ENCODE peak calls at places on chromosomes 11 and 22, in four cellular contexts. Y is tibial nerve, T is left lung, P is cardiac muscle cell. F is an unnamed sample. For H3K4me1, the result is how much of the 10 kb centered on the place peaks cover.

GRCh38 chr11:362642-363442 is 6.5 kb upstream of the B4GALNT4 start:
- DNase-seq in Y (no peak), T (no peak), P (no peak), F (no peak)

GRCh38 chr11:1171985-1172728 is 14.4 kb downstream of the MUC5AC start:
- DNase-seq in Y (no peak), T (no peak), P (no peak), F (no peak)

GRCh38 chr11:26319906-26320305 is 12.0 kb upstream of the ANO3 start:
- DNase-seq in Y (no peak), T (no peak), P (peak), F (no peak)

GRCh38 chr22:24996420-24996952 is 44.0 kb downstream of the KIAA1671 start:
- DNase-seq in Y (no peak), T (no peak), P (peak), F (no peak)

GRCh38 chr11:14229472-14229871 is 129.5 kb downstream of the RRAS2 start:
- DNase-seq in Y (no peak), T (no peak), P (no peak), F (no peak)

GRCh38 chr11:123161386-123161785 is 33.7 kb downstream of the CLMP start:
- DNase-seq in Y (no peak), T (no peak), P (peak), F (no peak)

GRCh38 chr22:17266261-17266971 is 47.2 kb upstream of the ADA2 start:
- DNase-seq in Y (no peak), T (no peak), P (peak), F (peak)

GRCh38 chr11:92227233-92227593 is 2.6 kb downstream of the FAT3 start:
- DNase-seq in Y (no peak), T (no peak), P (no peak), F (no peak)

GRCh38 chr11:75969626-75970308 is 154.8 kb downstream of the UVRAG start:
- DNase-seq in Y (no peak), T (no peak), P (peak), F (no peak)

GRCh38 chr11:107561688-107562087 is 3.8 kb downstream of the ALKBH8 start:
- DNase-seq in Y (no peak), T (no peak), P (peak), F (no peak)

GRCh38 chr11:134026655-134027343 is 42.1 kb upstream of the JAM3 start:
- DNase-seq in Y (no peak), T (no peak), P (no peak), F (no peak)

GRCh38 chr11:108875134-108875533 is 210.3 kb downstream of the DDX10 start:
- DNase-seq in Y (no peak), T (no peak), P (no peak), F (no peak)

GRCh38 chr11:13699041-13699440 is 30.6 kb downstream of the FAR1 start:
- DNase-seq in Y (no peak), T (no peak), P (no peak), F (no peak)

GRCh38 chr11:66951135-66951534 is 7.0 kb downstream of the PC start:
- DNase-seq in Y (no peak), T (no peak), P (no peak), F (no peak)

GRCh38 chr22:32122899-32123298 is 36.2 kb downstream of the C22orf42 start:
- DNase-seq in Y (no peak), T (no peak), P (no peak), F (no peak)

GRCh38 chr22:23651676-23652075 is 19.6 kb upstream of the DRICH1 start:
- DNase-seq in Y (no peak), T (no peak), P (no peak), F (no peak)

GRCh38 chr11:14386895-14387480 is 28.0 kb upstream of the RRAS2 start:
- DNase-seq in Y (no peak), T (no peak), P (peak), F (no peak)

GRCh38 chr22:22400099-22400498 is 108.4 kb downstream of the ZNF280B start:
- DNase-seq in Y (no peak), T (no peak), P (no peak), F (no peak)

GRCh38 chr11:114094516-114094915 is 35.0 kb downstream of the ZBTB16 start:
- DNase-seq in Y (no peak), T (no peak), P (no peak), F (no peak)

GRCh38 chr22:20051927-20052308 is 28.1 kb upstream of the DGCR8 start:
- DNase-seq in Y (no peak), T (no peak), P (no peak), F (no peak)

GRCh38 chr11:10087621-10088225 is 206.3 kb downstream of the SBF2 start:
- DNase-seq in Y (no peak), T (no peak), P (no peak), F (no peak)

GRCh38 chr11:15288801-15289342 is 174.1 kb downstream of the INSC start:
- DNase-seq in Y (no peak), T (no peak), P (no peak), F (no peak)

GRCh38 chr22:36423461-36424404 is 36.0 kb upstream of the MYH9 start:
- DNase-seq in Y (no peak), T (no peak), P (peak), F (no peak)

GRCh38 chr11:72578991-72579815 is 95.0 kb downstream of the PDE2A start:
- DNase-seq in Y (no peak), T (peak), P (no peak), F (no peak)

GRCh38 chr11:45665206-45665932 is at the start of gene CHST1:
- DNase-seq in Y (no peak), T (no peak), P (peak), F (no peak)

GRCh38 chr11:18132341-18132740 is at the start of gene MRGPRX3:
- DNase-seq in Y (no peak), T (no peak), P (peak), F (no peak)

GRCh38 chr11:76233936-76234703 is 27.8 kb upstream of the WNT11 start:
- DNase-seq in Y (peak), T (peak), P (peak), F (no peak)

GRCh38 chr11:130197386-130198035 is 37.9 kb downstream of the ST14 start:
- DNase-seq in Y (no peak), T (no peak), P (no peak), F (no peak)

GRCh38 chr11:80702264-80702663 is 1261.4 kb upstream of the TENM4 start:
- DNase-seq in Y (no peak), T (no peak), P (peak), F (no peak)

GRCh38 chr22:38397189-38398097 is 57.6 kb downstream of the KCNJ4 start:
- DNase-seq in Y (no peak), T (peak), P (peak), F (peak)

GRCh38 chr11:35944503-35945136 is 758 bp downstream of the LDLRAD3 start:
- DNase-seq in Y (no peak), T (no peak), P (peak), F (no peak)

GRCh38 chr11:64989416-64989815 is 7.4 kb downstream of the BATF2 start:
- DNase-seq in Y (no peak), T (no peak), P (no peak), F (no peak)
- H3K27ac ChIP-seq in Y (no peak), T (no peak), P (no peak), F (no peak)

GRCh38 chr11:86510674-86511073 is 136.0 kb downstream of the CCDC81 start:
- DNase-seq in Y (no peak), T (no peak), P (no peak), F (no peak)
- H3K4me1 ChIP-seq in Y (under half), T (under half), P (under half), F (under half)

GRCh38 chr11:2533642-2534115 is 88.9 kb downstream of the KCNQ1 start:
- DNase-seq in Y (peak), T (peak), P (peak), F (no peak)
- H3K4me3 ChIP-seq in Y (no peak), T (no peak), P (no peak), F (no peak)

GRCh38 chr11:86559311-86559945 is 113.0 kb downstream of the ME3 start:
- DNase-seq in Y (no peak), T (no peak), P (peak), F (no peak)
- H3K27ac ChIP-seq in Y (peak), T (peak), P (peak), F (no peak)

GRCh38 chr11:127470485-127470884 is 469.9 kb upstream of the KIRREL3 start:
- DNase-seq in Y (no peak), T (no peak), P (no peak), F (no peak)

GRCh38 chr11:127474735-127475134 is 474.2 kb upstream of the KIRREL3 start:
- DNase-seq in Y (no peak), T (no peak), P (no peak), F (no peak)

GRCh38 chr11:127471662-127472061 is 471.1 kb upstream of the KIRREL3 start:
- DNase-seq in Y (no peak), T (no peak), P (no peak), F (no peak)
- H3K4me1 ChIP-seq in Y (under half), T (under half), P (under half), F (under half)

DNA sequence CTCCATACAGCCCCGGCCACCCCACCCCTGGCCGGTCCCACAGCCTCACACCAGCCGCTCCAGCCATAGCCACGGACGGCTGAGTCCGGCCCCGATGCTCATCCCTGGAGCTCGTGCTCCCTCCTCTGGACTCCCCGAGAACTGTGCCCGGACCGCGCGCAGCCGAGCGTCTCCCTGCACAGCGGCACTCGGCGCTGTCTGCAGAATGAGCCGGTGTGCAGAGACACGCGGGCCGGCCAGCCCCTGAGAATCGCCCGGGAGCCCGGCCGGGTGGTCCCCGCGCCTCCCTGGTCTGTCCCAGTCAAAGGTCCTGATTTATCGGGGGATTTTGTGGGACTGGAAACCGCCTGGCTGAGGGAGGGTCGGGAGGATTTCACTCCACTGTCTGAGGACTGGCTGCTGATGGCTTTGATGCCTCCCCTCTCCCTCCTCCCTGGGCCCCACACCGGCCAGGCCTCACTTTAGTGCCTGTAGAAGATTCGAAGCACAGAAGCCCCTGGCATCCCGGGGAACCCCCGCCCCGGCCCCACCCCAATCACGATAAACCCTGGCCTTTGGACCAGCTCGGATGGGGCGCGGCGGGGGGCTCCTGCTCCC is 102.7 kb downstream of the BRD1 start:
- DNase-seq in Y (no peak), T (peak), P (peak), F (peak)
- H3K4me3 ChIP-seq in Y (no peak), T (peak), P (no peak), F (no peak)

DNA sequence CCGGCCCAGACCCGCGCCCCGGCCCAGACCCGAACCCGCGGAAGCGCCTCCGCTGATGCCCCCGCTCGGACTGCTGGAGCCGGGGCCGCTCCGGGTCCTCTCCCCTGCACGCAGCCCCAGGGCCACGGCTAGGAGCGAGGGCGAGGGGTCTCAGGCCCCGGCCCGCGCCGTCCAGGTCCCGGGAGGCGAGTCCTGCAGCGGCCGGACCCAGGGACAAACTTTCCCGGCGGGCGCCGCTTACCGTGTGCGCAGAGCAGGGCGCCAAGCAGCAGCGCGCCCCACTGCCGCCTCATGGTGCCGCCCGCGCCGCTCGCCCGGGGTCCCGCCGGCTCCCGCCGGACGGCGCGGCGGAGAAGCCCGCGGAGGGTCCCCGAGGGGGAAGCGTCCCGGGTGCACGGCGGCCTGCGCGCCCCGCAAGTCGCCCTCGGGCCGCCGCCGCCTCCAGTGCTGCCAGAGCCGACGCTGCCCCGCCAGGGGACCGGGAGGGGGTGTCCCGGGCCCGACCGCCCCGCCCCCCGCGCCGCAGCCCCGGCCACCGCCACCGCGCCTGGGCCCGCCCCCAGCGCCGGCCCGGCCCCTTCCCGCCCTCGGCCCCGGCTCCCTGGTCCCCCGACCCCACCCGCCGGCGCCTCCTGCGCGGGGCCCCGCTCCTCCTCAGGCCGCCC is at the start of gene LRP4:
- DNase-seq in Y (no peak), T (no peak), P (peak), F (no peak)
- H3K27ac ChIP-seq in Y (peak), T (no peak), P (peak), F (no peak)

GRCh38 chr22:45684752-45685359 is 13.2 kb downstream of the ATXN10 start:
- DNase-seq in Y (no peak), T (no peak), P (no peak), F (no peak)

GRCh38 chr22:45683680-45684079 is 12.0 kb downstream of the ATXN10 start:
- DNase-seq in Y (no peak), T (no peak), P (no peak), F (no peak)

GRCh38 chr22:45686004-45686403 is 14.4 kb downstream of the ATXN10 start:
- DNase-seq in Y (no peak), T (no peak), P (no peak), F (no peak)

GRCh38 chr22:45683248-45683647 is 11.6 kb downstream of the ATXN10 start:
- DNase-seq in Y (no peak), T (no peak), P (no peak), F (no peak)

GRCh38 chr22:45684169-45684568 is 12.5 kb downstream of the ATXN10 start:
- DNase-seq in Y (no peak), T (no peak), P (no peak), F (no peak)
- H3K4me1 ChIP-seq in Y (under half), T (under half), P (under half), F (under half)

F was measured in CD4-positive, CD25-positive, alpha-beta regulatory T cell.